ENCODE peak calls at places on chromosome 6, in four cellular contexts. U is pancreas, C is sciatic nerve, R is astrocyte. I is an unnamed sample.

GRCh38 chr6:13434777-13435176 is 52.6 kb downstream of the GFOD1 start:
- DNase-seq in C (no peak), R (no peak), U (no peak), I (no peak)

GRCh38 chr6:10837692-10837996 is 695 bp downstream of the MAK start:
- DNase-seq in C (no peak), R (no peak), U (no peak), I (no peak)

GRCh38 chr6:71402101-71402500 is 113.5 kb downstream of the OGFRL1 start:
- DNase-seq in R (no peak), U (no peak), C (no peak), I (no peak)

GRCh38 chr6:105932440-105932839 is 153.7 kb upstream of the PRDM1 start:
- DNase-seq in C (no peak), U (no peak), R (no peak), I (no peak)

GRCh38 chr6:143232849-143233248 is 172.2 kb downstream of the AIG1 start:
- DNase-seq in U (no peak), C (no peak), R (no peak), I (peak)

GRCh38 chr6:47083586-47084047 is 41.5 kb upstream of the ADGRF1 start:
- DNase-seq in R (peak), U (peak), C (peak), I (no peak)

GRCh38 chr6:13762648-13763441 is 51.2 kb upstream of the RANBP9 start:
- DNase-seq in C (no peak), R (peak), U (no peak), I (no peak)

GRCh38 chr6:44132476-44132875 is 5.1 kb downstream of the TMEM63B start:
- DNase-seq in U (no peak), C (no peak), R (no peak), I (no peak)

GRCh38 chr6:75244063-75244575 is 518 bp upstream of the COX7A2 start:
- DNase-seq in C (no peak), R (no peak), U (no peak), I (no peak)

GRCh38 chr6:109595998-109596397 is 95.0 kb downstream of the AK9 start:
- DNase-seq in C (no peak), U (no peak), R (peak), I (peak)

GRCh38 chr6:170473226-170473789 is 79.8 kb downstream of the PSMB1 start:
- DNase-seq in U (no peak), R (no peak), C (no peak), I (no peak)

GRCh38 chr6:168103036-168103830 is 24.2 kb upstream of the FRMD1 start:
- DNase-seq in R (no peak), U (no peak), C (peak), I (no peak)